ENCODE peak calls at places on chromosomes 5 and 9, in eight cellular contexts. U, W, H, G, E, M, K and D are unnamed samples.

GRCh38 chr9:131714161-131714646 is 25.7 kb downstream of the RAPGEF1 start:
- DNase-seq in U (no peak), W (no peak), H (peak; percentile 97), G (no peak), E (no peak), M (no peak), K (no peak), D (peak; percentile 51)

GRCh38 chr5:175872287-175873089 is 1.1 kb downstream of the CPLX2 start:
- DNase-seq in U (peak; percentile 88), W (peak; percentile 65), H (no peak), G (no peak), E (no peak), M (no peak), K (no peak), D (no peak)

GRCh38 chr5:169648725-169649124 is 11.7 kb downstream of the DOCK2 start:
- DNase-seq in U (no peak), W (no peak), H (peak; percentile 90), G (no peak), E (no peak), M (no peak), K (no peak), D (no peak)

GRCh38 chr5:175717837-175718236 is 60.0 kb downstream of the HRH2 start:
- DNase-seq in U (no peak), W (no peak), H (no peak), G (no peak), E (no peak), M (no peak), K (no peak), D (no peak)

GRCh38 chr9:86925686-86926085 is 21.6 kb downstream of the GAS1 start:
- DNase-seq in U (no peak), W (no peak), H (peak; percentile 75), G (no peak), E (no peak), M (no peak), K (no peak), D (no peak)

GRCh38 chr5:60843693-60844428 is at the start of gene ELOVL7:
- DNase-seq in U (peak; percentile 87), W (peak; percentile 94), H (peak; percentile 51), G (no peak), E (peak; percentile 94), M (peak; percentile 66), K (peak; percentile 90), D (peak; percentile 94)

GRCh38 chr9:110538169-110538568 is 41.4 kb downstream of the SVEP1 start:
- DNase-seq in U (no peak), W (no peak), H (peak; percentile 56), G (no peak), E (no peak), M (no peak), K (no peak), D (no peak)

GRCh38 chr9:115543511-115543910 is 425.6 kb upstream of the TNC start:
- DNase-seq in U (no peak), W (no peak), H (no peak), G (no peak), E (no peak), M (no peak), K (no peak), D (no peak)

GRCh38 chr5:73821003-73821402 is 195.0 kb downstream of the ARHGEF28 start:
- DNase-seq in U (no peak), W (no peak), H (no peak), G (no peak), E (no peak), M (no peak), K (no peak), D (no peak)

GRCh38 chr5:149549461-149550266 is 1.6 kb downstream of the CSNK1A1 start:
- DNase-seq in U (peak; percentile 46), W (peak; percentile 70), H (peak; percentile 83), G (peak; percentile 85), E (peak; percentile 61), M (peak; percentile 64), K (peak; percentile 52), D (no peak)

GRCh38 chr5:111229126-111229525 is 4.9 kb downstream of the CAMK4 start:
- DNase-seq in U (no peak), W (no peak), H (no peak), G (peak; percentile 45), E (no peak), M (no peak), K (no peak), D (no peak)

GRCh38 chr9:36665921-36666429 is 93.3 kb downstream of the MELK start:
- DNase-seq in U (no peak), W (no peak), H (peak; percentile 1), G (peak; percentile 27), E (no peak), M (no peak), K (peak; percentile 29), D (peak; percentile 22)

GRCh38 chr9:130421802-130422276 is 22.9 kb upstream of the ASS1 start:
- DNase-seq in U (peak; percentile 95), W (peak; percentile 60), H (peak; percentile 77), G (no peak), E (peak; percentile 36), M (no peak), K (no peak), D (no peak)

GRCh38 chr5:123098767-123099513 is 9.9 kb downstream of the PRDM6 start:
- DNase-seq in U (peak; percentile 54), W (peak; percentile 34), H (no peak), G (no peak), E (peak; percentile 50), M (no peak), K (no peak), D (no peak)

GRCh38 chr9:128475867-128476266 is 20.1 kb downstream of the ODF2 start:
- DNase-seq in U (no peak), W (no peak), H (no peak), G (no peak), E (no peak), M (no peak), K (no peak), D (no peak)
- H3K9me2 ChIP-seq in U (no peaks in the 10 kb centered on the region), W (no peaks in the 10 kb centered on the region), H (no peaks in the 10 kb centered on the region), G (no peaks in the 10 kb centered on the region), E (no peaks in the 10 kb centered on the region), M (no peaks in the 10 kb centered on the region), K (no peaks in the 10 kb centered on the region), D (no peaks in the 10 kb centered on the region)

DNA sequence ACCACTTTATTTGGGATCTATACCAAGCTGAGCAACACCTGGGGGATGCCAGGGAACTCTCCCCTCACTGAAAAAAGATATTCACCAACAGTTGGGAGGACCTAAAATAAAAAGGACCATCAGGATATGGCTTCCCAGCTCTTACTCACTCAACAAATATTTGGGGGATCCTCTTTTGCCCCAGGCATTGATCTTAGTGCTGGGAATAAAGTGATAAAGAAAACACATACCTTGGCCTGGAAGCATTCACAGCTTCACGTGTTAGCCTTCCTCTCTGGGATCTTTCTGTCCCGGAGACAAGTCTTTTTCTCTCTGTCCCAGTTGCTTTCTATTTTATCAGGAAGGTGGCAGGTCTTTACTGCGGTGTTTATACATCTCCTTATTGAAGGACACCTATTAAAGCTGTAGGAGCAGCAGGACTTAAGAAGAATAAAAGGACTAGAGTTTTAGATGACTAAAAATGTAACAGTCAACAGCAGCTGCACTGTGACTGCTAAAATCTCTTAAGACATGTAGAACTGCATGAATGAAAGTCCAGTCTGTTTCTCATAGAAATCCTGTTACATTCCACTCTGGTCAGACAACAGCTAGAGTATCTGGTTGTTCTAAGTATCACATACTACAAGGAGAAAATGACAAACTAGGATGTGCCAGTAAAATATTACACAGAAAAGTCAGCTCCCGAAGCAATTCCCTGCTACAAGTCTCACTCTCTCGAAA is 90.0 kb upstream of the ITGA2 start:
- DNase-seq in U (no peak), W (no peak), H (no peak), G (no peak), E (no peak), M (no peak), K (no peak), D (no peak)
- H3K9me2 ChIP-seq in U (no peaks in the 10 kb centered on the region), W (no peaks in the 10 kb centered on the region), H (no peaks in the 10 kb centered on the region), G (no peaks in the 10 kb centered on the region), E (no peaks in the 10 kb centered on the region), M (no peaks in the 10 kb centered on the region), K (no peaks in the 10 kb centered on the region), D (peaks cover 4% of the 10 kb centered on the region)

GRCh38 chr5:159319822-159320221 is 10.5 kb downstream of the IL12B start:
- DNase-seq in U (peak; percentile 50), W (no peak), H (no peak), G (no peak), E (no peak), M (no peak), K (no peak), D (no peak)

GRCh38 chr5:159318448-159318847 is 11.8 kb downstream of the IL12B start:
- DNase-seq in U (no peak), W (no peak), H (no peak), G (no peak), E (no peak), M (no peak), K (no peak), D (no peak)

GRCh38 chr5:159317849-159318248 is 12.4 kb downstream of the IL12B start:
- DNase-seq in U (no peak), W (peak; percentile 8), H (no peak), G (no peak), E (no peak), M (no peak), K (no peak), D (no peak)

GRCh38 chr5:159319363-159319762 is 10.9 kb downstream of the IL12B start:
- DNase-seq in U (no peak), W (no peak), H (no peak), G (no peak), E (no peak), M (no peak), K (no peak), D (no peak)

DNA sequence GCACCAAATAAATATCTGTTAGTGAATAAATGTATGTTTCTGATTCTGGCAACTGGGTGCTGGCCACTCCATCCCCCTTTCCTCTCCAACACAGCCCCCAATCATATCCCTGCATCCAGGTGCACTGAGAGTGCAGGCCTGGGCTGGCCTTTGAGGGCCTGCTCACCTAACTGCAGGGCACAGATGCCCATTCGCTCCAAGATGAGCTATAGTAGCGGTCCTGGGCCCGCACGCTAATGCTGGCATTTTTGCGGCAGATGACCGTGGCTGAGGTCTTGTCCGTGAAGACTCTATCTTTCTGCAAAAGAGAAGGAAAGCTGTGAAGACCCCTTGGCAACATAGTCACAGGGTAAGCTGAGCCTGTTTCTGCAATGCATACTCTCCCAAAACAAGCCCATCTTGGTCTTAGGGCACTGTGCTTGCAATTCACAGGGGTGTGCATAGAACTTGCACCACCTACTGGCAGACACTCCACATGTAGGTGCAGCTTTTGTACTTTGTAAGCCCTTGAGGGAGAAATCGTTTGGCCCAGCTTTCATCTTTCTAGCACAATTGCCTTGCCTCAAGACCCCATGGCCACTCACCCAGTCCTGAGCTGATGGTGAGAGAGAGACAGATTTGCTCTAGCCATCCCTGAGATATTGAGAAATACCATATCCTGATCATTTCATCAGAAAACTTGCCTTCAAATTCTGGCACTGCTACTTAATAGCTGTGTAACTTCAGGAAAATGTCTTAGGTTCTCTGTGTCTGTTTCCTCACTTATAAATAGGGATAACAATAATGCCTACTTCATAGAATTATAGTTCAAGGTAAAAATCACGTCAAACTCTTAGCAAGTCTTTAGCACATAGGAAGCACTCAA is 13.5 kb downstream of the IL12B start:
- DNase-seq in U (peak; percentile 66), W (peak; percentile 76), H (peak; percentile 62), G (peak; percentile 67), E (peak; percentile 68), M (no peak), K (peak; percentile 61), D (peak; percentile 26)
- H3K9me2 ChIP-seq in U (no peaks in the 10 kb centered on the region), W (no peaks in the 10 kb centered on the region), H (no peaks in the 10 kb centered on the region), G (no peaks in the 10 kb centered on the region), E (no peaks in the 10 kb centered on the region), M (no peaks in the 10 kb centered on the region), K (no peaks in the 10 kb centered on the region), D (no peaks in the 10 kb centered on the region)

DNA sequence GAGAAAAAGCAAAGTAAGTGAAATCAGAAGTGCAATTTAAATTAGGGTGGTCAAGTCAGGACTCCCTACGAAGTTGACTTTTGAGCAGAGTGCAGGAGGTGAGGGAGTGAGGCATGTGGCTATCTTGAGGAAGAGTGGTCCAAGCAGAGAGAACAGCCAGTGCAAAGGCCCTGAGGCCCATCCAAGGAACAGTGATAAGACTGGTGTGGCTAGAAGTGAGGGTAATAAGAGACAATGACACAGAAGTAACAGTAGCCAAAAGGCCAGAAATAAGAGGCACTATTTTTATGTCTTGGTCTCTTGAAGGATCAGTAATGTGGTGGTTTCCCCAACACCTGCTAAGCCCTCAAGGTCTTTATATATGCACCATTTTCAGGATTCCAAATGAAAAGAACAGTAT is 120.4 kb downstream of the SLC1A3 start:
- DNase-seq in U (no peak), W (no peak), H (no peak), G (no peak), E (no peak), M (no peak), K (no peak), D (no peak)
- H3K9me2 ChIP-seq in U (no peaks in the 10 kb centered on the region), W (peaks cover 5% of the 10 kb centered on the region), H (no peaks in the 10 kb centered on the region), G (no peaks in the 10 kb centered on the region), E (no peaks in the 10 kb centered on the region), M (no peaks in the 10 kb centered on the region), K (no peaks in the 10 kb centered on the region), D (no peaks in the 10 kb centered on the region)